ENCODE peak calls at places on chromosomes 4 and X, in six cellular contexts. E, C, K, G, D and I are unnamed samples. For H3K4me1, the result is how much of the 10 kb centered on the place peaks cover.

GRCh38 chr4:123802082-123802658 is 405.6 kb downstream of the SPRY1 start:
- DNase-seq in C (no peak), K (no peak), E (no peak), D (no peak), G (no peak), I (no peak)

GRCh38 chrX:2735270-2735669 is 16.6 kb upstream of the XG start:
- DNase-seq in G (no peak), D (no peak), K (no peak), C (no peak), E (no peak), I (no peak)

GRCh38 chrX:112056886-112057285 is 25.7 kb downstream of the TRPC5 start:
- DNase-seq in E (no peak), C (no peak), K (no peak), G (no peak), D (no peak), I (no peak)

GRCh38 chr4:76968937-76969336 is 19.4 kb downstream of the SEPTIN11 start:
- DNase-seq in K (no peak), C (no peak), G (no peak), E (no peak), D (no peak), I (no peak)

GRCh38 chr4:98682719-98683118 is 24.3 kb upstream of the TSPAN5 start:
- DNase-seq in C (no peak), E (peak), K (no peak), D (no peak), G (no peak), I (no peak)

GRCh38 chr4:40722576-40723161 is 27.1 kb upstream of the NSUN7 start:
- DNase-seq in C (no peak), K (peak), G (peak), D (peak), E (peak), I (peak)

GRCh38 chrX:2697741-2698294 is 6.7 kb downstream of the CD99 start:
- DNase-seq in G (no peak), K (no peak), E (no peak), D (no peak), C (no peak), I (no peak)

GRCh38 chrX:36869457-36869856 is 138.7 kb upstream of the FAM47C start:
- DNase-seq in C (no peak), D (no peak), G (no peak), E (no peak), K (no peak), I (no peak)

GRCh38 chr4:96149911-96150310 is 310.0 kb downstream of the PDHA2 start:
- DNase-seq in G (no peak), E (no peak), K (no peak), D (no peak), C (no peak), I (no peak)

GRCh38 chrX:44945736-44946135 is 72.7 kb downstream of the KDM6A start:
- DNase-seq in E (peak), K (no peak), C (no peak), G (no peak), D (no peak), I (peak)

GRCh38 chr4:2537011-2537830 is 774 bp downstream of the FAM193A start:
- DNase-seq in D (peak), C (peak), G (peak), E (peak), K (peak), I (peak)

GRCh38 chrX:102934624-102935023 is 2.4 kb upstream of the RAB40AL start:
- DNase-seq in E (peak), K (peak), D (no peak), C (no peak), G (peak), I (no peak)

GRCh38 chr4:128393111-128393704 is 105.6 kb upstream of the PGRMC2 start:
- DNase-seq in C (no peak), E (no peak), K (no peak), D (peak), G (no peak), I (no peak)

GRCh38 chr4:36165256-36166005 is 78.9 kb downstream of the ARAP2 start:
- DNase-seq in G (no peak), D (no peak), C (no peak), K (no peak), E (no peak), I (no peak)

GRCh38 chr4:127782275-127783025 is at the start of gene HSPA4L:
- DNase-seq in K (peak), C (peak), E (peak), D (peak), G (peak), I (peak)

GRCh38 chr4:42712854-42713253 is 55.9 kb upstream of the ATP8A1 start:
- DNase-seq in D (no peak), E (no peak), C (no peak), K (no peak), G (no peak), I (no peak)

GRCh38 chr4:177367336-177367735 is 57.7 kb downstream of the NEIL3 start:
- DNase-seq in C (no peak), K (no peak), D (no peak), E (peak), G (peak), I (peak)

GRCh38 chr4:94127707-94128328 is 79.8 kb upstream of the SMARCAD1 start:
- DNase-seq in E (peak), D (no peak), K (no peak), C (no peak), G (peak), I (no peak)

GRCh38 chrX:150306002-150306401 is 57.1 kb upstream of the MAMLD1 start:
- DNase-seq in C (no peak), G (no peak), K (no peak), D (no peak), E (peak), I (no peak)

GRCh38 chr4:185838104-185838452 is 26.1 kb upstream of the SORBS2 start:
- DNase-seq in D (no peak), K (no peak), E (no peak), G (no peak), C (no peak), I (no peak)

GRCh38 chrX:136759968-136760367 is 20.8 kb downstream of the ARHGEF6 start:
- DNase-seq in K (no peak), C (no peak), E (no peak), D (no peak), G (no peak), I (peak)

GRCh38 chrX:136764206-136764605 is 16.5 kb downstream of the ARHGEF6 start:
- DNase-seq in G (no peak), C (no peak), D (no peak), K (no peak), E (no peak), I (no peak)

GRCh38 chrX:136765957-136766356 is 14.8 kb downstream of the ARHGEF6 start:
- DNase-seq in C (no peak), E (no peak), K (no peak), D (no peak), G (no peak), I (no peak)

GRCh38 chrX:136761410-136761809 is 19.3 kb downstream of the ARHGEF6 start:
- DNase-seq in C (no peak), G (no peak), D (no peak), E (no peak), K (no peak), I (no peak)

DNA sequence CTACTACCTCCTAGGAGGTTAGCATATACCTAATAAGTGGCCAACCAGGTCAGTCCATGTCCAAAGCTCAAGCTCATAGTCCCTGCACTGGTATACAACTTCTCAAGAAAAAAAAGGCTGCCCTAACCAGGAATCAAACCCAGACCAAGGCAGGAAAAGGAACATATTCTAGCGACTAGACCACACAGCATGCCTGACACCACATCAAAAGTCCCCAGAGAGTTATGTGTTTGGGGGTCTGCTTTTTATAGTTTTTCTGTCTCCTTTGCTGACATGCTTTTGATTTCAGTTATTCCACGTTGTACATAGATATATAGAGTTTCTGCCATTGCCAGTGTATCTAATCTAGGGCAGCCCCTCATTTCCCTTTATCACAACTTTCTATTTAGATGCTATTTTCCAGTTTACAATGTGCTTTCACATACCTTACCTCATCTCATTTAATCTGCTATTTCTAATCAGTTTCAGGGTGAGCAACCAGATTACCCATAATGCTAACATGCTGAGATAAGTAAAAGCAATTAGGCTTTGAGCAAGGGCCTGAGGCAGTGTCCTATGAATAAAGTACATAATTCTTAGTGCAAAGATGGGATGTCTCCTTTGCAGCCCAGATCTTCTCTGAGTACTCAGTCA is 17.8 kb downstream of the ARHGEF6 start:
- DNase-seq in E (no peak), K (no peak), G (no peak), C (no peak), D (no peak), I (no peak)
- H3K27ac ChIP-seq in E (no peak), K (no peak), G (no peak), C (no peak), D (no peak), I (no peak)

GRCh38 chr4:113636438-113636818 is 125.1 kb downstream of the CAMK2D start:
- DNase-seq in G (no peak), C (peak), E (no peak), D (no peak), K (no peak), I (peak)

GRCh38 chr4:113636877-113637276 is 124.7 kb downstream of the CAMK2D start:
- DNase-seq in E (no peak), K (no peak), G (no peak), D (no peak), C (peak), I (peak)

GRCh38 chr4:113637823-113638691 is 123.5 kb downstream of the CAMK2D start:
- DNase-seq in G (no peak), D (no peak), C (no peak), K (no peak), E (no peak), I (no peak)

GRCh38 chr4:113635739-113636437 is 125.7 kb downstream of the CAMK2D start:
- DNase-seq in C (no peak), K (no peak), E (no peak), D (peak), G (no peak), I (no peak)

DNA sequence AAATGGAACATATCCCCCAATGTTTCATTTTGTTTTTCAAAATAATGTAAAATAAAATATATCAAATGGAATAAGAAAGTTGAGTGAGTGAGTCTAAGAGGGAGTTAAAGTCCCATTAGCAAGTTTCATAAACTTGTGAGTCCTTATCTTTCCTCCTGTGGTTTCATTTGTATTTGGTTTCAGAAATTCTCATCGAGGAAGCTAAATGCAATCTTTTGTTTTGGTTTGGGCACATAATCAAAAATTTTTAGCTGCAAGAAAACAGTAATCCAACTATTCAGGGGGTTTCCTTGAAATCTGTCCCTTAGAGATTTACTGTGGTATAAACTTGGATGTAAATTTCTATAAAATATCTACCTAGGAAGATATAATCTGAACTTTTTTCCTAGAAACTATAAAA is 124.2 kb downstream of the CAMK2D start:
- DNase-seq in K (no peak), C (no peak), E (no peak), D (no peak), G (no peak), I (no peak)
- H3K4me1 ChIP-seq in K (under half), C (under half), E (under half), D (half or more), G (half or more), I (under half)

GRCh38 chr4:48369248-48369647 is 27.9 kb downstream of the SLAIN2 start:
- DNase-seq in G (no peak), E (no peak), D (no peak), K (no peak), C (no peak), I (no peak)
- H3K27ac ChIP-seq in G (no peak), E (no peak), D (no peak), K (no peak), C (no peak), I (no peak)

DNA sequence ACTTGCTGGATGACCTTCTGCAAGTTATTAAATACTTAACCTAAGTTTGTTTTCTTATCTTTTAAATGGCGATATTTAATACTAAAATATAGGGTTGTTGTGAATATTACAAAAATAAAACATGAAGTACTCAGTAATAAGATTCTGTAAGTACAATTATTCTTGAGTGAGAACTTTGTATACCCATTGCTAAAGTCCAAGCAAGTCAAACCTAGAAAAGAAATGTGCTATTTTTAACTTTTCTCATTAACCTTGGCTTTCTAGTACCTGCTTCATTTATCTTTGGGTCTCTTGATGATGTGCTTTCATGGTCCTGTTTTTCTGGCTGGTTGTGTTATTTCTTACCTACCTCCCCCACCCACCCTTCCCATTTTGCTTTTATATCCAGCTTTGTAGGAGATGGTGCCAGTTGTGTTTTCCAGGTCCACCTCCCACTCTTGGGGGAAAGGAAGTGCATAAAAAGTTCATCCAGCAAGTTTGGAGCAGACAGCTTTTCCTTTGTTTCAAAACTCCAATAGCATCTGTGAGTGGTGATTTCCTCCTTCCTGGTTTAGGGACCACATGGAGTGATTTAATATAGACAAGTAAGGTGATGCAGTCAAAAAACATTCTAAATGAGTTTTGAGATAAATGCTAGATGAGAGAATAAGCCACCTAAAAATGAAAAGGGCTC is 7.5 kb upstream of the CXCL8 start:
- DNase-seq in E (no peak), D (peak), K (no peak), G (no peak), C (no peak), I (no peak)
- H3K4me1 ChIP-seq in E (under half), D (under half), K (under half), G (under half), C (under half), I (under half)

GRCh38 chr4:30744957-30745640 is 24.9 kb downstream of the PCDH7 start:
- DNase-seq in D (no peak), G (no peak), K (no peak), E (no peak), C (no peak), I (no peak)
- H3K27ac ChIP-seq in D (no peak), G (no peak), K (no peak), E (no peak), C (no peak), I (no peak)